ENCODE peak calls at places on chromosomes 2 and 18, in ten cellular contexts. Q is AG10803; I is pons; N is GM03348; Z is non-pigmented ciliary epithelial cell; W is activated CD4-positive, alpha-beta T cell treated with anti-CD3 and anti-CD28 coated beads, Interleukin-2, amount 50 U/mL, for 4 hours; D is caudate nucleus; F is effector memory CD4-positive, alpha-beta T cell; U is cardiac fibroblast; L is prostate gland. B is an unnamed sample.

GRCh38 chr2:2569306-2569705 is 238.2 kb upstream of the MYT1L start:
- DNase-seq in Z (no peak), Q (no peak), I (no peak), N (no peak), U (no peak), L (no peak), W (no peak), D (no peak), F (no peak), B (no peak)

GRCh38 chr2:234368861-234369261 is 128.0 kb downstream of the ARL4C start:
- DNase-seq in Q (peak; percentile 17), L (peak; percentile 93), I (no peak), W (peak; percentile 32), F (peak; percentile 18), Z (no peak), D (no peak), U (no peak), N (peak; percentile 48), B (no peak)

GRCh38 chr18:50410008-50410407 is 35.2 kb downstream of the SKA1 start:
- DNase-seq in N (no peak), Q (no peak), I (no peak), Z (no peak), D (no peak), W (no peak), F (no peak), L (no peak), U (no peak), B (no peak)

GRCh38 chr2:181252248-181253148 is 204.7 kb upstream of the ITGA4 start:
- DNase-seq in N (no peak), F (no peak), I (no peak), D (no peak), W (no peak), L (no peak), Z (no peak), U (no peak), Q (no peak), B (no peak)

GRCh38 chr2:12262681-12263436 is 453.9 kb upstream of the TRIB2 start:
- DNase-seq in I (no peak), W (no peak), Q (peak; percentile 70), U (peak; percentile 82), Z (no peak), F (no peak), N (peak; percentile 41), D (no peak), L (no peak), B (no peak)

GRCh38 chr2:134466141-134466540 is 212.3 kb downstream of the MGAT5 start:
- DNase-seq in U (peak; percentile 10), I (no peak), Q (no peak), D (no peak), F (no peak), W (peak; percentile 22), L (no peak), Z (no peak), N (no peak), B (no peak)

GRCh38 chr2:47724221-47724981 is 58.5 kb upstream of the MSH6 start:
- DNase-seq in L (no peak), W (no peak), F (no peak), N (no peak), I (no peak), D (no peak), U (no peak), Q (no peak), Z (no peak), B (no peak)

GRCh38 chr2:227016894-227017293 is 147.1 kb downstream of the COL4A4 start:
- DNase-seq in F (no peak), L (no peak), I (no peak), Z (no peak), D (no peak), U (no peak), Q (no peak), W (no peak), N (peak; percentile 9), B (no peak)

GRCh38 chr18:44943201-44943881 is 262.7 kb downstream of the SETBP1 start:
- DNase-seq in D (no peak), Z (peak; percentile 76), L (no peak), N (peak; percentile 77), W (no peak), I (no peak), Q (peak; percentile 93), F (no peak), U (peak; percentile 26), B (no peak)